ENCODE peak calls at places on chromosomes 3 and 15, in seven cellular contexts. K, I, E, F, G, W and N are unnamed samples.
A peak's percentile ranks its signal among the peaks of the same experiment; 100 is the strongest.

GRCh38 chr3:57221883-57222282 is 5.6 kb upstream of the APPL1 start:
- DNase-seq in W (no peak), F (no peak), E (no peak), I (no peak), G (no peak), K (no peak), N (no peak)

GRCh38 chr15:41160639-41161315 is 44.7 kb upstream of the INO80 start:
- DNase-seq in W (no peak), K (no peak), G (no peak), F (no peak), I (no peak), E (no peak), N (no peak)

GRCh38 chr3:188415196-188415595 is 261.2 kb downstream of the LPP start:
- DNase-seq in W (no peak), F (no peak), K (no peak), G (no peak), I (no peak), E (no peak), N (no peak)

GRCh38 chr3:48684480-48685143 is 1.1 kb downstream of the NCKIPSD start:
- DNase-seq in K (peak; percentile 78), G (no peak), E (no peak), W (no peak), I (no peak), F (no peak), N (no peak)

GRCh38 chr3:56379723-56380287 is 88.5 kb downstream of the ERC2 start:
- DNase-seq in W (no peak), E (no peak), F (no peak), K (no peak), G (no peak), I (no peak), N (no peak)

GRCh38 chr15:24878153-24878552 is 76.6 kb upstream of the SNRPN start:
- DNase-seq in K (peak; percentile 62), W (peak; percentile 1), E (no peak), I (no peak), F (peak; percentile 4), G (no peak), N (no peak)

GRCh38 chr15:33310481-33311311 is at the start of gene RYR3:
- DNase-seq in F (no peak), W (peak; percentile 66), G (peak; percentile 90), I (no peak), E (no peak), K (peak; percentile 81), N (no peak)

GRCh38 chr15:99264125-99264524 is 12.8 kb downstream of the LRRC28 start:
- DNase-seq in G (no peak), E (no peak), F (no peak), I (no peak), W (peak; percentile 69), K (no peak), N (no peak)

GRCh38 chr3:14428087-14429067 is 26.0 kb downstream of the SLC6A6 start:
- DNase-seq in W (no peak), I (no peak), F (no peak), E (no peak), G (no peak), K (no peak), N (no peak)

GRCh38 chr3:161222662-161223061 is 1.6 kb downstream of the NMD3 start:
- DNase-seq in I (no peak), G (no peak), W (no peak), K (no peak), F (no peak), E (no peak), N (no peak)

GRCh38 chr3:85312326-85312725 is 353.5 kb downstream of the CADM2 start:
- DNase-seq in F (no peak), I (no peak), W (no peak), E (no peak), G (no peak), K (no peak), N (no peak)

GRCh38 chr15:84826369-84826823 is 9.2 kb downstream of the ALPK3 start:
- DNase-seq in F (no peak), E (peak; percentile 46), W (peak; percentile 36), K (no peak), G (no peak), I (no peak), N (no peak)

GRCh38 chr3:66303556-66303955 is 82.8 kb downstream of the SLC25A26 start:
- DNase-seq in F (peak; percentile 7), E (no peak), I (no peak), G (no peak), W (no peak), K (no peak), N (peak; percentile 12)

GRCh38 chr15:101037090-101037830 is 118.1 kb downstream of the LRRK1 start:
- DNase-seq in W (no peak), E (peak; percentile 8), F (no peak), K (peak; percentile 53), G (peak; percentile 66), I (no peak), N (no peak)

GRCh38 chr15:69660658-69661405 is 208.2 kb downstream of the RPLP1 start:
- DNase-seq in K (no peak), W (no peak), G (no peak), E (no peak), I (no peak), F (no peak), N (no peak)
- H3K27me3 ChIP-seq in K (no peaks in the 10 kb centered on the region), W (no peaks in the 10 kb centered on the region), G (peaks cover 4% of the 10 kb centered on the region), E (no peaks in the 10 kb centered on the region), I (no peaks in the 10 kb centered on the region), F (no peaks in the 10 kb centered on the region), N (no peaks in the 10 kb centered on the region)

DNA sequence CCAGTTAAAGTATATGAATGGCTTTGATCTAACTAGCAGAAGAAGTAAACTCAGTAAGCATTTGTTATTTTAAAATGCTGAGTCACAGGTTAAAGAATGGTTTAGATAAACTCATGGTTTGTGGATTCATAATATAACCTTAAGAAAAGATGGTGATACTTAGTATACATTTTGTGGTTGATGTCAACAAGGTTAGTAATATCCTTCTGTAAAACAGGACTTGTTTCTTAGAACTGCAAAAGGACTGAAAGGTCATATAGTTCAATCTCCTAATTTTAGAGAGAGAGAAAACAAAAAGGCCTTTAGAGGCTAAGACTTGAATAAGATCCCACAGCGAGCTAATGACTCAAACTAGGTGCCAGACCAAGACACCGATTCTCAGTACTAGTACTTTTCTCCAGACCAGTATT is 50.0 kb downstream of the STRIT1 start:
- DNase-seq in K (no peak), I (no peak), F (no peak), E (no peak), W (peak; percentile 50), G (no peak), N (no peak)
- H3K9me3 ChIP-seq in K (no peaks in the 10 kb centered on the region), I (no peaks in the 10 kb centered on the region), F (no peaks in the 10 kb centered on the region), E (no peaks in the 10 kb centered on the region), W (peaks cover 3% of the 10 kb centered on the region), G (no peaks in the 10 kb centered on the region), N (no peaks in the 10 kb centered on the region)

GRCh38 chr15:55281517-55282227 is 7.9 kb downstream of the RAB27A start:
- DNase-seq in F (no peak), G (no peak), I (no peak), W (no peak), K (no peak), E (no peak), N (no peak)
- H3K27ac ChIP-seq in F (peak overlapping the region; percentile 22), G (peak overlapping the region; percentile 19), I (no peak overlapping the region), W (no peak overlapping the region), K (peak overlapping the region; percentile 60), E (peak overlapping the region; percentile 34), N (peak overlapping the region; percentile 67)

GRCh38 chr3:38097446-38098375 is 39.2 kb downstream of the ACAA1 start:
- DNase-seq in E (no peak), W (no peak), F (no peak), K (no peak), G (no peak), I (no peak), N (no peak)

GRCh38 chr3:38095687-38096483 is 41.0 kb downstream of the ACAA1 start:
- DNase-seq in I (no peak), W (no peak), E (no peak), F (no peak), G (no peak), K (no peak), N (no peak)

GRCh38 chr3:38094999-38095398 is 41.9 kb downstream of the ACAA1 start:
- DNase-seq in G (no peak), K (no peak), I (no peak), W (no peak), F (no peak), E (no peak), N (no peak)

GRCh38 chr3:38099518-38099917 is 37.4 kb downstream of the ACAA1 start:
- DNase-seq in G (no peak), W (no peak), K (no peak), F (no peak), I (no peak), E (no peak), N (no peak)

GRCh38 chr3:38098376-38098723 is 38.6 kb downstream of the ACAA1 start:
- DNase-seq in K (no peak), G (no peak), F (no peak), I (no peak), W (no peak), E (no peak), N (no peak)
- H3K27me3 ChIP-seq in K (no peaks in the 10 kb centered on the region), G (no peaks in the 10 kb centered on the region), F (no peaks in the 10 kb centered on the region), I (no peaks in the 10 kb centered on the region), W (no peaks in the 10 kb centered on the region), E (no peaks in the 10 kb centered on the region), N (no peaks in the 10 kb centered on the region)

GRCh38 chr3:118144919-118145318 is 889.7 kb downstream of the IGSF11 start:
- DNase-seq in F (no peak), G (no peak), W (no peak), E (no peak), I (no peak), K (no peak), N (no peak)

GRCh38 chr3:118151164-118151563 is 883.5 kb downstream of the IGSF11 start:
- DNase-seq in E (no peak), W (no peak), I (no peak), G (no peak), F (no peak), K (no peak), N (no peak)

GRCh38 chr3:118146658-118147375 is 887.8 kb downstream of the IGSF11 start:
- DNase-seq in F (no peak), W (no peak), G (no peak), I (no peak), E (no peak), K (no peak), N (no peak)
- H3K9me3 ChIP-seq in F (no peaks in the 10 kb centered on the region), W (no peaks in the 10 kb centered on the region), G (peaks cover 12% of the 10 kb centered on the region), I (no peaks in the 10 kb centered on the region), E (peaks cover 3% of the 10 kb centered on the region), K (no peaks in the 10 kb centered on the region), N (no peaks in the 10 kb centered on the region)

DNA sequence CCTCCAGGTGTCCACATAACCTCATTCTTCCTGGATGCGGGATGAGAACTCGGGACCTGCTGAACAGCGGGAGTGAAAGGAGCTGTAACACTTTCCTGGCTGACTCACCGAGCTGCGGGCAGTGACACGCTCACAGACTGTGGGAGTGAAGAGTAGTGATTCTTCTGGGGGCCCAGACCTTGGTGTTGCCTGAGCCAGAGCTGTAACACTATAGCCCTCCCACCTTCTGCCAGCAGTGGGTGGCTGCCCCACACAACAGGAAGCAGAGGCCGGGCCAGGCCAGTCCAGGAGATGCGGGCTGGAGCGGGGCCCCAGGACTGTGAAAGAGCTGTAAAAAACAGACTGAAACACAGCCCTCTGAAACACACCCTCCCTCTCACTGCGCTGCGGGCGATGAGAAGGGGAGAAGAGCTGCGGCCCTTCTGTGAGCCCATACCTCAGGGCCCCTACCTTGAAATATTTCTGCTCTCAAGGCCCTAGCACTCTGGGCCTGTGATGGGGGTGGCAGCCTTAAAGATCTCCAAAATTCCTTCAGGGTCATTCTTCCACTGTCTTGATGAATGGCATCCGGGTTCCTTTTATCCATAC is 464.0 kb upstream of the CCDC54 start:
- DNase-seq in K (no peak), F (no peak), G (no peak), E (no peak), I (no peak), W (peak; percentile 26), N (no peak)
- H3K27ac ChIP-seq in K (no peak overlapping the region), F (no peak overlapping the region), G (no peak overlapping the region), E (no peak overlapping the region), I (no peak overlapping the region), W (no peak overlapping the region), N (no peak overlapping the region)